ENCODE peak calls at places on chromosomes 2 and 18, in nine cellular contexts. H, I, G, D, T, N, O, B and R are unnamed samples.
A peak's percentile ranks its signal among the peaks of the same experiment; 100 is the strongest.

GRCh38 chr18:30775629-30776028 is 266.9 kb downstream of the DSC3 start:
- DNase-seq in T (no peak), O (no peak), G (no peak), N (no peak), I (no peak), B (no peak), D (no peak), H (no peak), R (no peak)

GRCh38 chr2:152505495-152505906 is 170.5 kb downstream of the FMNL2 start:
- DNase-seq in I (no peak), T (peak; percentile 92), H (no peak), D (no peak), B (no peak), O (peak; percentile 60), N (no peak), G (peak; percentile 88), R (no peak)

GRCh38 chr2:56754066-56754615 is 570.4 kb downstream of the CCDC85A start:
- DNase-seq in D (no peak), G (no peak), I (no peak), O (no peak), H (no peak), B (no peak), N (no peak), T (no peak), R (no peak)

GRCh38 chr2:173427887-173428683 is 73.4 kb downstream of the CDCA7 start:
- DNase-seq in T (no peak), G (no peak), I (no peak), O (peak; percentile 53), N (no peak), H (no peak), D (no peak), B (peak; percentile 62), R (no peak)

GRCh38 chr2:202831241-202831997 is 40.1 kb downstream of the ICA1L start:
- DNase-seq in O (peak; percentile 65), T (peak; percentile 43), H (peak; percentile 56), B (peak; percentile 74), I (no peak), G (peak; percentile 72), N (peak; percentile 32), D (peak; percentile 41), R (peak; percentile 51)

GRCh38 chr18:3652380-3653262 is 202.6 kb downstream of the TGIF1 start:
- DNase-seq in I (no peak), D (peak; percentile 81), H (peak; percentile 88), T (peak; percentile 97), N (peak; percentile 68), G (peak; percentile 96), B (peak; percentile 97), O (peak; percentile 94), R (peak; percentile 79)

GRCh38 chr2:112048887-112049286 is 6.2 kb upstream of the TMEM87B start:
- DNase-seq in I (no peak), T (peak; percentile 54), B (peak; percentile 81), N (peak; percentile 76), D (no peak), H (peak; percentile 21), O (peak; percentile 66), G (peak; percentile 84), R (peak; percentile 65)

GRCh38 chr2:25794544-25795276 is 83.6 kb downstream of the ASXL2 start:
- DNase-seq in G (peak; percentile 43), O (no peak), H (no peak), I (no peak), D (no peak), B (no peak), N (no peak), T (no peak), R (no peak)

GRCh38 chr2:84701880-84702279 is 179.0 kb downstream of the TRABD2A start:
- DNase-seq in T (no peak), G (no peak), D (no peak), O (peak; percentile 96), N (no peak), H (no peak), I (no peak), B (peak; percentile 95), R (no peak)

GRCh38 chr2:16080516-16080915 is 140.2 kb downstream of the MYCN start:
- DNase-seq in T (no peak), I (no peak), O (no peak), H (no peak), G (no peak), D (no peak), N (no peak), B (no peak), R (no peak)

GRCh38 chr2:105373344-105373781 is 25.5 kb downstream of the FHL2 start:
- DNase-seq in I (no peak), O (peak; percentile 46), G (no peak), H (no peak), T (no peak), N (no peak), B (no peak), D (no peak), R (no peak)

GRCh38 chr2:71521436-71521950 is 68.1 kb downstream of the DYSF start:
- DNase-seq in N (no peak), O (no peak), D (no peak), G (no peak), I (no peak), T (no peak), H (no peak), B (no peak), R (no peak)

GRCh38 chr2:237614151-237614720 is 13.2 kb upstream of the LRRFIP1 start:
- DNase-seq in G (peak; percentile 91), O (no peak), B (no peak), N (no peak), D (peak; percentile 97), T (no peak), I (no peak), H (no peak), R (no peak)

GRCh38 chr2:18991177-18992168 is 366.9 kb downstream of the OSR1 start:
- DNase-seq in G (no peak), D (no peak), N (peak; percentile 53), I (no peak), O (peak; percentile 82), H (no peak), B (peak; percentile 82), T (peak; percentile 27), R (peak; percentile 34)

GRCh38 chr2:238352361-238352760 is 32.0 kb downstream of the TRAF3IP1 start:
- DNase-seq in O (no peak), G (no peak), D (no peak), H (no peak), I (no peak), T (no peak), N (no peak), B (no peak), R (no peak)

GRCh38 chr2:75018162-75018561 is 59.7 kb downstream of the POLE4 start:
- DNase-seq in D (no peak), G (no peak), I (no peak), H (no peak), B (no peak), T (no peak), O (no peak), N (no peak), R (no peak)

GRCh38 chr2:12317853-12318426 is 398.8 kb upstream of the TRIB2 start:
- DNase-seq in I (no peak), B (peak; percentile 95), G (peak; percentile 15), D (no peak), N (no peak), H (no peak), T (no peak), O (peak; percentile 96), R (peak; percentile 45)

GRCh38 chr2:71742953-71743601 is 289.7 kb downstream of the DYSF start:
- DNase-seq in T (peak; percentile 36), I (no peak), N (no peak), G (peak; percentile 92), H (no peak), D (peak; percentile 31), B (peak; percentile 92), O (peak; percentile 96), R (peak; percentile 57)

GRCh38 chr2:119407430-119408220 is 24.0 kb upstream of the TMEM37 start:
- DNase-seq in O (peak; percentile 71), I (no peak), T (peak; percentile 35), D (peak; percentile 80), N (peak; percentile 67), B (peak; percentile 76), H (peak; percentile 52), G (peak; percentile 81), R (peak; percentile 72)

GRCh38 chr18:37566479-37567060 is 972 bp upstream of the CELF4 start:
- DNase-seq in I (no peak), O (peak; percentile 14), B (no peak), T (no peak), H (no peak), N (no peak), G (peak; percentile 1), D (no peak), R (no peak)

GRCh38 chr2:29632018-29632417 is 289.4 kb downstream of the ALK start:
- DNase-seq in N (no peak), T (no peak), D (no peak), I (no peak), G (no peak), O (peak; percentile 65), B (peak; percentile 44), H (no peak), R (no peak)

GRCh38 chr2:161424179-161424763 is 8.2 kb downstream of the TBR1 start:
- DNase-seq in O (no peak), G (no peak), N (no peak), B (no peak), H (no peak), I (no peak), D (no peak), T (no peak), R (no peak)

GRCh38 chr2:152421521-152422367 is 86.8 kb downstream of the FMNL2 start:
- DNase-seq in I (no peak), D (no peak), H (no peak), B (peak; percentile 97), N (no peak), O (peak; percentile 98), G (peak; percentile 96), T (peak; percentile 89), R (peak; percentile 72)

GRCh38 chr18:38077219-38077618 is 511.6 kb upstream of the CELF4 start:
- DNase-seq in B (no peak), O (no peak), H (no peak), I (no peak), G (no peak), T (no peak), D (peak; percentile 11), N (no peak), R (no peak)

GRCh38 chr2:34997779-34998178 is 1357.8 kb upstream of the CRIM1 start:
- DNase-seq in G (no peak), I (no peak), T (no peak), H (no peak), N (no peak), O (no peak), B (no peak), D (no peak), R (no peak)

GRCh38 chr2:30362468-30363081 is 84.5 kb upstream of the LCLAT1 start:
- DNase-seq in I (no peak), G (no peak), N (no peak), H (no peak), D (no peak), B (peak; percentile 51), T (no peak), O (peak; percentile 82), R (no peak)

GRCh38 chr2:109302319-109302718 is 173.3 kb downstream of the SH3RF3 start:
- DNase-seq in D (no peak), G (no peak), T (no peak), I (no peak), O (no peak), N (no peak), H (no peak), B (no peak), R (no peak)

GRCh38 chr2:174682578-174683391 is 81.5 kb downstream of the CHRNA1 start:
- DNase-seq in D (peak; percentile 44), N (peak; percentile 79), T (no peak), B (peak; percentile 87), G (peak; percentile 70), I (peak; percentile 36), O (peak; percentile 88), H (peak; percentile 69), R (peak; percentile 58)

GRCh38 chr2:152330235-152330866 is 4.6 kb upstream of the FMNL2 start:
- DNase-seq in G (peak; percentile 13), O (no peak), H (no peak), N (no peak), B (no peak), D (no peak), I (no peak), T (no peak), R (no peak)

GRCh38 chr2:30798536-30798991 is 8.7 kb downstream of the CAPN13 start:
- DNase-seq in N (peak; percentile 5), T (no peak), O (no peak), D (peak; percentile 64), I (no peak), H (peak; percentile 7), B (no peak), G (peak; percentile 35), R (no peak)